ENCODE peak calls at places on chromosomes 1 and 21, in eight cellular contexts. One of them, this sample, is unnamed.

GRCh38 chr1:68359045-68359444 is 90.7 kb downstream of the RPE65 start:
- DNase-seq in heart left ventricle: no peak
- DNase-seq in GM23248: no peak
- DNase-seq in spleen: no peak
- DNase-seq in uterus: no peak
- DNase-seq in tibial artery: no peak
- DNase-seq in thoracic aorta: no peak
- DNase-seq in lower lobe of right lung: no peak
- DNase-seq in this sample: no peak

GRCh38 chr21:21111309-21111920 is 113.2 kb downstream of the NCAM2 start:
- DNase-seq in heart left ventricle: no peak
- DNase-seq in GM23248: no peak
- DNase-seq in spleen: no peak
- DNase-seq in uterus: no peak
- DNase-seq in tibial artery: no peak
- DNase-seq in thoracic aorta: no peak
- DNase-seq in lower lobe of right lung: no peak
- DNase-seq in this sample: no peak

GRCh38 chr21:16291296-16291695 is 561.5 kb downstream of the USP25 start:
- DNase-seq in heart left ventricle: no peak
- DNase-seq in GM23248: no peak
- DNase-seq in spleen: no peak
- DNase-seq in uterus: no peak
- DNase-seq in tibial artery: no peak
- DNase-seq in thoracic aorta: no peak
- DNase-seq in lower lobe of right lung: no peak
- DNase-seq in this sample: no peak

GRCh38 chr1:7667625-7668218 is 103.4 kb upstream of the VAMP3 start:
- DNase-seq in heart left ventricle: peak; percentile 87
- DNase-seq in GM23248: peak; percentile 88
- DNase-seq in spleen: peak; percentile 95
- DNase-seq in uterus: peak; percentile 87
- DNase-seq in tibial artery: peak; percentile 95
- DNase-seq in thoracic aorta: peak; percentile 74
- DNase-seq in lower lobe of right lung: peak; percentile 92
- DNase-seq in this sample: peak; percentile 65

GRCh38 chr1:153032677-153033308 is 1.8 kb downstream of the SPRR1B start:
- DNase-seq in heart left ventricle: no peak
- DNase-seq in GM23248: peak; percentile 88
- DNase-seq in spleen: no peak
- DNase-seq in uterus: no peak
- DNase-seq in tibial artery: no peak
- DNase-seq in thoracic aorta: no peak
- DNase-seq in lower lobe of right lung: no peak
- DNase-seq in this sample: no peak

GRCh38 chr1:181152892-181153633 is 64.6 kb downstream of the IER5 start:
- DNase-seq in heart left ventricle: peak; percentile 91
- DNase-seq in GM23248: peak; percentile 79
- DNase-seq in spleen: peak; percentile 91
- DNase-seq in uterus: peak; percentile 95
- DNase-seq in tibial artery: peak; percentile 87
- DNase-seq in thoracic aorta: peak; percentile 74
- DNase-seq in lower lobe of right lung: peak; percentile 86
- DNase-seq in this sample: peak; percentile 78

GRCh38 chr1:247639381-247639981 is 34.1 kb downstream of the OR2G3 start:
- DNase-seq in heart left ventricle: peak; percentile 55
- DNase-seq in GM23248: peak; percentile 28
- DNase-seq in spleen: peak; percentile 93
- DNase-seq in uterus: peak; percentile 47
- DNase-seq in tibial artery: peak; percentile 33
- DNase-seq in thoracic aorta: no peak
- DNase-seq in lower lobe of right lung: peak; percentile 86
- DNase-seq in this sample: no peak

GRCh38 chr1:221335161-221336101 is 406.5 kb downstream of the DUSP10 start:
- DNase-seq in heart left ventricle: no peak
- DNase-seq in GM23248: peak; percentile 87
- DNase-seq in spleen: no peak
- DNase-seq in uterus: peak; percentile 59
- DNase-seq in tibial artery: peak; percentile 54
- DNase-seq in thoracic aorta: no peak
- DNase-seq in lower lobe of right lung: no peak
- DNase-seq in this sample: no peak

GRCh38 chr1:65170511-65171142 is 22.6 kb downstream of the AK4 start:
- DNase-seq in heart left ventricle: no peak
- DNase-seq in GM23248: peak; percentile 38
- DNase-seq in spleen: no peak
- DNase-seq in uterus: peak; percentile 34
- DNase-seq in tibial artery: peak; percentile 75
- DNase-seq in thoracic aorta: no peak
- DNase-seq in lower lobe of right lung: no peak
- DNase-seq in this sample: no peak

GRCh38 chr1:233883671-233884070 is 20.8 kb upstream of the SLC35F3 start:
- DNase-seq in heart left ventricle: no peak
- DNase-seq in GM23248: no peak
- DNase-seq in spleen: no peak
- DNase-seq in uterus: no peak
- DNase-seq in tibial artery: no peak
- DNase-seq in thoracic aorta: no peak
- DNase-seq in lower lobe of right lung: no peak
- DNase-seq in this sample: no peak

GRCh38 chr1:221164029-221164428 is 284.8 kb downstream of the HLX start:
- DNase-seq in heart left ventricle: no peak
- DNase-seq in GM23248: peak; percentile 50
- DNase-seq in spleen: no peak
- DNase-seq in uterus: no peak
- DNase-seq in tibial artery: no peak
- DNase-seq in thoracic aorta: no peak
- DNase-seq in lower lobe of right lung: no peak
- DNase-seq in this sample: no peak

GRCh38 chr1:207818971-207819451 is 67.2 kb downstream of the CD46 start:
- DNase-seq in heart left ventricle: peak; percentile 40
- DNase-seq in GM23248: peak; percentile 75
- DNase-seq in spleen: no peak
- DNase-seq in uterus: no peak
- DNase-seq in tibial artery: peak; percentile 40
- DNase-seq in thoracic aorta: no peak
- DNase-seq in lower lobe of right lung: no peak
- DNase-seq in this sample: no peak

GRCh38 chr1:112114540-112114939 is 125.1 kb upstream of the KCND3 start:
- DNase-seq in heart left ventricle: no peak
- DNase-seq in GM23248: no peak
- DNase-seq in spleen: no peak
- DNase-seq in uterus: no peak
- DNase-seq in tibial artery: no peak
- DNase-seq in thoracic aorta: no peak
- DNase-seq in lower lobe of right lung: no peak
- DNase-seq in this sample: no peak

GRCh38 chr1:234849824-234850223 is 239.8 kb upstream of the IRF2BP2 start:
- DNase-seq in heart left ventricle: no peak
- DNase-seq in GM23248: peak; percentile 24
- DNase-seq in spleen: no peak
- DNase-seq in uterus: no peak
- DNase-seq in tibial artery: no peak
- DNase-seq in thoracic aorta: no peak
- DNase-seq in lower lobe of right lung: no peak
- DNase-seq in this sample: no peak

DNA sequence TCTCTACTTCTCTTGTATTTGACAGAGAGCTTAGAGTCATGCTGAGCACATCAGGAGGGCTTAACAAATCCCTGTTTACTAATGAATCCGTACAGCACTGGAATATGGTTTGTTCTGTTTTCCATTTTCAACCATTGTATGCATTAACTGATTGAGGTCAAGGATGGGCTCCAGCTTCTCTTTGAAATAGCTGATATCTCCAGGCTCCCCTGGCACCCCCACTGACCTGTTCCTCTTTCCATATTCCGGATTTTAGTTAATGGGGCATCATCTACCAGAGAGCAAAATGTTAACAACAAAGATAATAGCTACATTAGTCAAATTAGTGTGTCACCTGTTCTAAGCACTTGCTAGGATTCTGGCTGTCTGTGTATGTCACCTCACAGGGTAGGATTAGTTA is 57.6 kb downstream of the NENF start:
- DNase-seq in heart left ventricle: no peak
- DNase-seq in GM23248: no peak
- DNase-seq in spleen: no peak
- DNase-seq in uterus: no peak
- DNase-seq in tibial artery: no peak
- DNase-seq in thoracic aorta: no peak
- DNase-seq in lower lobe of right lung: no peak
- DNase-seq in this sample: no peak
- H3K27ac ChIP-seq in heart left ventricle: no peak overlapping the region
- H3K27ac ChIP-seq in GM23248: no peak overlapping the region
- H3K27ac ChIP-seq in spleen: no peak overlapping the region
- H3K27ac ChIP-seq in uterus: no peak overlapping the region
- H3K27ac ChIP-seq in tibial artery: no peak overlapping the region
- H3K27ac ChIP-seq in thoracic aorta: no peak overlapping the region
- H3K27ac ChIP-seq in lower lobe of right lung: no peak overlapping the region
- H3K27ac ChIP-seq in this sample: no peak overlapping the region

GRCh38 chr1:42680045-42680444 is 2.2 kb upstream of the YBX1 start:
- DNase-seq in heart left ventricle: no peak
- DNase-seq in GM23248: no peak
- DNase-seq in spleen: no peak
- DNase-seq in uterus: no peak
- DNase-seq in tibial artery: no peak
- DNase-seq in thoracic aorta: no peak
- DNase-seq in lower lobe of right lung: no peak
- DNase-seq in this sample: no peak

GRCh38 chr1:42679364-42679983 is 2.7 kb upstream of the YBX1 start:
- DNase-seq in heart left ventricle: no peak
- DNase-seq in GM23248: peak; percentile 91
- DNase-seq in spleen: no peak
- DNase-seq in uterus: no peak
- DNase-seq in tibial artery: no peak
- DNase-seq in thoracic aorta: no peak
- DNase-seq in lower lobe of right lung: no peak
- DNase-seq in this sample: no peak

GRCh38 chr1:42682739-42683529 is 716 bp downstream of the YBX1 start:
- DNase-seq in heart left ventricle: peak; percentile 80
- DNase-seq in GM23248: peak; percentile 92
- DNase-seq in spleen: peak; percentile 96
- DNase-seq in uterus: peak; percentile 62
- DNase-seq in tibial artery: peak; percentile 64
- DNase-seq in thoracic aorta: no peak
- DNase-seq in lower lobe of right lung: peak; percentile 91
- DNase-seq in this sample: peak; percentile 36

GRCh38 chr1:42681771-42682483 is at the start of gene YBX1:
- DNase-seq in heart left ventricle: peak; percentile 97
- DNase-seq in GM23248: peak; percentile 99
- DNase-seq in spleen: peak; percentile 97
- DNase-seq in uterus: peak; percentile 97
- DNase-seq in tibial artery: peak; percentile 98
- DNase-seq in thoracic aorta: peak; percentile 91
- DNase-seq in lower lobe of right lung: peak; percentile 95
- DNase-seq in this sample: peak; percentile 97

GRCh38 chr1:42680921-42681683 is 1.1 kb upstream of the YBX1 start:
- DNase-seq in heart left ventricle: no peak
- DNase-seq in GM23248: peak; percentile 73
- DNase-seq in spleen: no peak
- DNase-seq in uterus: no peak
- DNase-seq in tibial artery: no peak
- DNase-seq in thoracic aorta: no peak
- DNase-seq in lower lobe of right lung: no peak
- DNase-seq in this sample: no peak
- H3K4me3 ChIP-seq in heart left ventricle: peak overlapping the region; percentile 87
- H3K4me3 ChIP-seq in GM23248: peak overlapping the region; percentile 94
- H3K4me3 ChIP-seq in spleen: peak overlapping the region; percentile 95
- H3K4me3 ChIP-seq in uterus: peak overlapping the region; percentile 98
- H3K4me3 ChIP-seq in tibial artery: peak overlapping the region; percentile 88
- H3K4me3 ChIP-seq in thoracic aorta: peak overlapping the region; percentile 94
- H3K4me3 ChIP-seq in lower lobe of right lung: peak overlapping the region; percentile 76
- H3K4me3 ChIP-seq in this sample: peak overlapping the region; percentile 88

GRCh38 chr1:226975259-226975908 is 35.3 kb downstream of the COQ8A start:
- DNase-seq in heart left ventricle: no peak
- DNase-seq in GM23248: no peak
- DNase-seq in spleen: no peak
- DNase-seq in uterus: no peak
- DNase-seq in tibial artery: no peak
- DNase-seq in thoracic aorta: no peak
- DNase-seq in lower lobe of right lung: no peak
- DNase-seq in this sample: no peak

GRCh38 chr1:226973898-226974543 is 33.9 kb downstream of the COQ8A start:
- DNase-seq in heart left ventricle: no peak
- DNase-seq in GM23248: peak; percentile 40
- DNase-seq in spleen: no peak
- DNase-seq in uterus: peak; percentile 80
- DNase-seq in tibial artery: peak; percentile 79
- DNase-seq in thoracic aorta: peak; percentile 40
- DNase-seq in lower lobe of right lung: no peak
- DNase-seq in this sample: no peak

GRCh38 chr1:226975909-226976670 is 36.0 kb downstream of the COQ8A start:
- DNase-seq in heart left ventricle: no peak
- DNase-seq in GM23248: no peak
- DNase-seq in spleen: no peak
- DNase-seq in uterus: no peak
- DNase-seq in tibial artery: no peak
- DNase-seq in thoracic aorta: no peak
- DNase-seq in lower lobe of right lung: no peak
- DNase-seq in this sample: no peak

GRCh38 chr1:226973371-226973897 is 33.3 kb downstream of the COQ8A start:
- DNase-seq in heart left ventricle: peak; percentile 64
- DNase-seq in GM23248: no peak
- DNase-seq in spleen: no peak
- DNase-seq in uterus: peak; percentile 75
- DNase-seq in tibial artery: peak; percentile 62
- DNase-seq in thoracic aorta: no peak
- DNase-seq in lower lobe of right lung: no peak
- DNase-seq in this sample: no peak

DNA sequence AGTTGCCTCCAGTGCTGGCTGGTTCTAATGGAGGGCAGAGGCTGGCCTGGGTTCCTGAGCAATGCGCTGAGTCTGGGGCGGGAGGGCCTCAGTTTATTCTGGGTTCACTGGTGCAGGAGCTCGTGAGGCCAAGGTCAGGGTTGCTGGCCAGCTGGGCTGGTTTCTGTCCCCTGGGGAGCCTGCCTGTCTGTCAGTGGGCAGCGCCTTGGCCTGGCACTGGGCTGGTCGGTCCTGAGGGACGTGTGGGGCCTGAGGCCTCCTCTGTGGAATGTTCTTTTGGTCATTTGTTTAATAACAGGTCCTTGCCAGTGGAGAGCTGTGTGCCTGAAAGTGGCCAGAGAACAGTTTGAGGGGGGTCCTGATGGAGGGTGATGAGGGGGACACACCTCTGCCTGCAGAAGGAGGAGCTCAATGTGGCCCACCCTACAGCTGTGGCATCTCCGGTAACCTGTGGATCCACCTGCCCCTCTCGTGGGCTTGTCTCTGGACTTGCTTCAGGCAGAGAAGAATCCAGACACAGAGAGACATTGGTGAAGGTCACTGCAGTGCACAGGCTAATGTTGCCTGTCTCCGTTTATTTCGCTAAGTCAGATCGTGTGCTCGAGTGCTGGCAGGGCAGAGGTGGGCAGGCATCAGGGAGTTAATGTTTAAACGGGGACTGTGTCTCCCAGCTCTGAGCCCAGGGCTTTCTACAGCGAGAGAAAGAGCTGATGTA is 34.6 kb downstream of the COQ8A start:
- DNase-seq in heart left ventricle: no peak
- DNase-seq in GM23248: peak; percentile 5
- DNase-seq in spleen: no peak
- DNase-seq in uterus: peak; percentile 53
- DNase-seq in tibial artery: peak; percentile 76
- DNase-seq in thoracic aorta: no peak
- DNase-seq in lower lobe of right lung: no peak
- DNase-seq in this sample: no peak
- H3K27ac ChIP-seq in heart left ventricle: peak overlapping the region; percentile 93
- H3K27ac ChIP-seq in GM23248: no peak overlapping the region
- H3K27ac ChIP-seq in spleen: peak overlapping the region; percentile 56
- H3K27ac ChIP-seq in uterus: peak overlapping the region; percentile 94
- H3K27ac ChIP-seq in tibial artery: peak overlapping the region; percentile 89
- H3K27ac ChIP-seq in thoracic aorta: peak overlapping the region; percentile 91
- H3K27ac ChIP-seq in lower lobe of right lung: peak overlapping the region; percentile 83
- H3K27ac ChIP-seq in this sample: peak overlapping the region; percentile 47

GRCh38 chr1:24154215-24154614 is 11.3 kb upstream of the IL22RA1 start:
- DNase-seq in heart left ventricle: no peak
- DNase-seq in GM23248: no peak
- DNase-seq in spleen: no peak
- DNase-seq in uterus: no peak
- DNase-seq in tibial artery: no peak
- DNase-seq in thoracic aorta: no peak
- DNase-seq in lower lobe of right lung: no peak
- DNase-seq in this sample: no peak
- H3K4me3 ChIP-seq in heart left ventricle: no peak overlapping the region
- H3K4me3 ChIP-seq in GM23248: no peak overlapping the region
- H3K4me3 ChIP-seq in spleen: no peak overlapping the region
- H3K4me3 ChIP-seq in uterus: no peak overlapping the region
- H3K4me3 ChIP-seq in tibial artery: no peak overlapping the region
- H3K4me3 ChIP-seq in thoracic aorta: no peak overlapping the region
- H3K4me3 ChIP-seq in lower lobe of right lung: no peak overlapping the region
- H3K4me3 ChIP-seq in this sample: no peak overlapping the region